ENCODE peak calls at places on chromosome 7, in six cellular contexts. One of them, this sample, is unnamed.

GRCh38 chr7:37524056-37524455 is 75.4 kb upstream of the ELMO1 start:
- DNase-seq in SK-N-SH: no peak
- DNase-seq in GM12878: no peak
- DNase-seq in HepG2: no peak
- DNase-seq in K562: no peak
- DNase-seq in H1: no peak
- DNase-seq in this sample: no peak

GRCh38 chr7:148918058-148918596 is 34.0 kb upstream of the EZH2 start:
- DNase-seq in K562: no peak
- DNase-seq in SK-N-SH: no peak
- DNase-seq in GM12878: no peak
- DNase-seq in HepG2: no peak
- DNase-seq in H1: no peak
- DNase-seq in this sample: no peak

GRCh38 chr7:135620980-135621850 is 41.1 kb upstream of the STMP1 start:
- DNase-seq in K562: peak; percentile 45
- DNase-seq in GM12878: no peak
- DNase-seq in SK-N-SH: peak; percentile 66
- DNase-seq in HepG2: peak; percentile 74
- DNase-seq in H1: no peak
- DNase-seq in this sample: peak; percentile 73

GRCh38 chr7:131546583-131547111 is 9.8 kb downstream of the PODXL start:
- DNase-seq in SK-N-SH: peak; percentile 84
- DNase-seq in HepG2: peak; percentile 46
- DNase-seq in K562: peak; percentile 93
- DNase-seq in GM12878: no peak
- DNase-seq in H1: peak; percentile 92
- DNase-seq in this sample: no peak

GRCh38 chr7:137789215-137789899 is 57.4 kb downstream of the DGKI start:
- DNase-seq in GM12878: no peak
- DNase-seq in K562: no peak
- DNase-seq in HepG2: no peak
- DNase-seq in H1: no peak
- DNase-seq in SK-N-SH: peak; percentile 27
- DNase-seq in this sample: no peak

GRCh38 chr7:3695602-3696001 is 394.6 kb downstream of the SDK1 start:
- DNase-seq in SK-N-SH: peak; percentile 33
- DNase-seq in K562: no peak
- DNase-seq in HepG2: no peak
- DNase-seq in GM12878: no peak
- DNase-seq in H1: no peak
- DNase-seq in this sample: no peak

GRCh38 chr7:152313879-152314604 is 121.8 kb downstream of the KMT2C start:
- DNase-seq in HepG2: no peak
- DNase-seq in GM12878: no peak
- DNase-seq in SK-N-SH: peak; percentile 55
- DNase-seq in H1: no peak
- DNase-seq in K562: peak; percentile 51
- DNase-seq in this sample: peak; percentile 79

GRCh38 chr7:127738859-127739258 is 86.9 kb downstream of the SND1 start:
- DNase-seq in GM12878: no peak
- DNase-seq in K562: no peak
- DNase-seq in H1: no peak
- DNase-seq in HepG2: no peak
- DNase-seq in SK-N-SH: no peak
- DNase-seq in this sample: no peak

GRCh38 chr7:149854611-149855367 is 16.6 kb downstream of the ZNF862 start:
- DNase-seq in HepG2: peak; percentile 53
- DNase-seq in SK-N-SH: peak; percentile 81
- DNase-seq in GM12878: no peak
- DNase-seq in K562: no peak
- DNase-seq in H1: peak; percentile 62
- DNase-seq in this sample: peak; percentile 36

GRCh38 chr7:22791204-22792158 is 31.2 kb downstream of the TOMM7 start:
- DNase-seq in HepG2: no peak
- DNase-seq in SK-N-SH: no peak
- DNase-seq in H1: no peak
- DNase-seq in GM12878: no peak
- DNase-seq in K562: no peak
- DNase-seq in this sample: no peak

GRCh38 chr7:15839415-15840100 is 153.1 kb upstream of the MEOX2 start:
- DNase-seq in SK-N-SH: peak; percentile 15
- DNase-seq in H1: peak; percentile 59
- DNase-seq in HepG2: no peak
- DNase-seq in GM12878: no peak
- DNase-seq in K562: no peak
- DNase-seq in this sample: no peak

GRCh38 chr7:16531682-16532081 is 5.1 kb downstream of the LRRC72 start:
- DNase-seq in HepG2: no peak
- DNase-seq in SK-N-SH: no peak
- DNase-seq in K562: no peak
- DNase-seq in H1: no peak
- DNase-seq in GM12878: no peak
- DNase-seq in this sample: no peak

GRCh38 chr7:12570148-12570528 is 382 bp upstream of the SCIN start:
- DNase-seq in SK-N-SH: peak; percentile 34
- DNase-seq in K562: no peak
- DNase-seq in HepG2: no peak
- DNase-seq in H1: no peak
- DNase-seq in GM12878: no peak
- DNase-seq in this sample: no peak

GRCh38 chr7:50556247-50556976 is 8.8 kb downstream of the DDC start:
- DNase-seq in SK-N-SH: no peak
- DNase-seq in HepG2: peak; percentile 75
- DNase-seq in H1: no peak
- DNase-seq in K562: no peak
- DNase-seq in GM12878: no peak
- DNase-seq in this sample: no peak

GRCh38 chr7:138316421-138317043 is 143.5 kb upstream of the TRIM24 start:
- DNase-seq in H1: no peak
- DNase-seq in SK-N-SH: no peak
- DNase-seq in K562: no peak
- DNase-seq in GM12878: peak; percentile 17
- DNase-seq in HepG2: peak; percentile 99
- DNase-seq in this sample: no peak

GRCh38 chr7:130853503-130854279 is 119.7 kb upstream of the KLF14 start:
- DNase-seq in K562: no peak
- DNase-seq in HepG2: peak; percentile 16
- DNase-seq in SK-N-SH: no peak
- DNase-seq in GM12878: no peak
- DNase-seq in H1: no peak
- DNase-seq in this sample: peak; percentile 96

GRCh38 chr7:22945584-22945983 is 68.3 kb downstream of the HYCC1 start:
- DNase-seq in HepG2: no peak
- DNase-seq in K562: no peak
- DNase-seq in SK-N-SH: no peak
- DNase-seq in H1: no peak
- DNase-seq in GM12878: no peak
- DNase-seq in this sample: no peak

GRCh38 chr7:128408709-128409434 is 910 bp downstream of the IMPDH1 start:
- DNase-seq in GM12878: no peak
- DNase-seq in HepG2: no peak
- DNase-seq in K562: no peak
- DNase-seq in H1: peak; percentile 63
- DNase-seq in SK-N-SH: peak; percentile 48
- DNase-seq in this sample: no peak

GRCh38 chr7:151796091-151796870 is 80.6 kb downstream of the PRKAG2 start:
- DNase-seq in SK-N-SH: no peak
- DNase-seq in H1: no peak
- DNase-seq in GM12878: no peak
- DNase-seq in HepG2: no peak
- DNase-seq in K562: no peak
- DNase-seq in this sample: peak; percentile 86

GRCh38 chr7:150755473-150756099 is 18.4 kb downstream of the GIMAP5 start:
- DNase-seq in HepG2: no peak
- DNase-seq in K562: no peak
- DNase-seq in H1: no peak
- DNase-seq in SK-N-SH: no peak
- DNase-seq in GM12878: peak; percentile 71
- DNase-seq in this sample: no peak

GRCh38 chr7:27917774-27918314 is 177.9 kb downstream of the TAX1BP1 start:
- DNase-seq in SK-N-SH: no peak
- DNase-seq in HepG2: peak; percentile 19
- DNase-seq in GM12878: no peak
- DNase-seq in H1: no peak
- DNase-seq in K562: no peak
- DNase-seq in this sample: no peak

GRCh38 chr7:10973942-10974716 is 457 bp downstream of the PHF14 start:
- DNase-seq in GM12878: no peak
- DNase-seq in HepG2: peak; percentile 12
- DNase-seq in K562: peak; percentile 47
- DNase-seq in SK-N-SH: peak; percentile 83
- DNase-seq in H1: no peak
- DNase-seq in this sample: no peak

GRCh38 chr7:16067695-16068094 is 353.6 kb downstream of the CRPPA start:
- DNase-seq in K562: no peak
- DNase-seq in H1: no peak
- DNase-seq in HepG2: no peak
- DNase-seq in SK-N-SH: no peak
- DNase-seq in GM12878: no peak
- DNase-seq in this sample: no peak

GRCh38 chr7:70696139-70696782 is 435.7 kb upstream of the GALNT17 start:
- DNase-seq in HepG2: no peak
- DNase-seq in H1: no peak
- DNase-seq in GM12878: no peak
- DNase-seq in K562: no peak
- DNase-seq in SK-N-SH: peak; percentile 44
- DNase-seq in this sample: no peak

GRCh38 chr7:70700935-70701425 is 431.0 kb upstream of the GALNT17 start:
- DNase-seq in GM12878: no peak
- DNase-seq in SK-N-SH: no peak
- DNase-seq in K562: no peak
- DNase-seq in HepG2: no peak
- DNase-seq in H1: no peak
- DNase-seq in this sample: no peak

GRCh38 chr7:70695804-70696104 is 436.2 kb upstream of the GALNT17 start:
- DNase-seq in SK-N-SH: peak; percentile 56
- DNase-seq in GM12878: no peak
- DNase-seq in HepG2: no peak
- DNase-seq in K562: no peak
- DNase-seq in H1: no peak
- DNase-seq in this sample: no peak

GRCh38 chr7:70700055-70700934 is 431.6 kb upstream of the GALNT17 start:
- DNase-seq in SK-N-SH: no peak
- DNase-seq in HepG2: no peak
- DNase-seq in GM12878: no peak
- DNase-seq in K562: no peak
- DNase-seq in H1: no peak
- DNase-seq in this sample: no peak

GRCh38 chr7:70698219-70698832 is 433.6 kb upstream of the GALNT17 start:
- DNase-seq in K562: peak; percentile 52
- DNase-seq in HepG2: peak; percentile 38
- DNase-seq in H1: no peak
- DNase-seq in SK-N-SH: peak; percentile 80
- DNase-seq in GM12878: no peak
- DNase-seq in this sample: no peak
- TF ChIP-seq SIN3A in K562: no peak
- TF ChIP-seq SIN3A in HepG2: no peak
- TF ChIP-seq SIN3A in H1: no peak
- TF ChIP-seq SIN3A in SK-N-SH: no peak
- TF ChIP-seq SIN3A in GM12878: no peak
- TF ChIP-seq SIN3A in this sample: no peak

GRCh38 chr7:43785425-43785824 is 26.9 kb downstream of the BLVRA start:
- DNase-seq in GM12878: no peak
- DNase-seq in H1: no peak
- DNase-seq in K562: no peak
- DNase-seq in SK-N-SH: no peak
- DNase-seq in HepG2: no peak
- DNase-seq in this sample: no peak
- TF ChIP-seq JUND in GM12878: no peak
- TF ChIP-seq JUND in H1: no peak
- TF ChIP-seq JUND in K562: no peak
- TF ChIP-seq JUND in SK-N-SH: peak; percentile 95
- TF ChIP-seq JUND in HepG2: no peak
- TF ChIP-seq JUND in this sample: peak; percentile 12

GRCh38 chr7:141455686-141456085 is 95.5 kb upstream of the AGK start:
- DNase-seq in GM12878: no peak
- DNase-seq in SK-N-SH: no peak
- DNase-seq in HepG2: no peak
- DNase-seq in H1: no peak
- DNase-seq in K562: no peak
- DNase-seq in this sample: no peak

GRCh38 chr7:141456298-141456697 is 94.9 kb upstream of the AGK start:
- DNase-seq in GM12878: no peak
- DNase-seq in HepG2: no peak
- DNase-seq in H1: no peak
- DNase-seq in K562: no peak
- DNase-seq in SK-N-SH: no peak
- DNase-seq in this sample: no peak

GRCh38 chr7:141454338-141454737 is 96.9 kb upstream of the AGK start:
- DNase-seq in H1: no peak
- DNase-seq in HepG2: no peak
- DNase-seq in GM12878: no peak
- DNase-seq in SK-N-SH: no peak
- DNase-seq in K562: no peak
- DNase-seq in this sample: no peak

GRCh38 chr7:141451232-141451631 is 100.0 kb upstream of the AGK start:
- DNase-seq in HepG2: no peak
- DNase-seq in GM12878: no peak
- DNase-seq in SK-N-SH: no peak
- DNase-seq in K562: no peak
- DNase-seq in H1: no peak
- DNase-seq in this sample: no peak

GRCh38 chr7:141452911-141453310 is 98.3 kb upstream of the AGK start:
- DNase-seq in H1: no peak
- DNase-seq in K562: no peak
- DNase-seq in SK-N-SH: no peak
- DNase-seq in GM12878: no peak
- DNase-seq in HepG2: no peak
- DNase-seq in this sample: no peak
- TF ChIP-seq SIN3A in H1: no peak
- TF ChIP-seq SIN3A in K562: no peak
- TF ChIP-seq SIN3A in SK-N-SH: no peak
- TF ChIP-seq SIN3A in GM12878: no peak
- TF ChIP-seq SIN3A in HepG2: no peak
- TF ChIP-seq SIN3A in this sample: no peak

GRCh38 chr7:40828686-40829085 is 693.9 kb downstream of the SUGCT start:
- DNase-seq in SK-N-SH: no peak
- DNase-seq in H1: no peak
- DNase-seq in GM12878: no peak
- DNase-seq in HepG2: no peak
- DNase-seq in K562: no peak
- DNase-seq in this sample: no peak
- TF ChIP-seq JUND in SK-N-SH: no peak
- TF ChIP-seq JUND in H1: no peak
- TF ChIP-seq JUND in GM12878: no peak
- TF ChIP-seq JUND in HepG2: no peak
- TF ChIP-seq JUND in K562: no peak
- TF ChIP-seq JUND in this sample: no peak

GRCh38 chr7:96501318-96501717 is 179.4 kb upstream of the SLC25A13 start:
- DNase-seq in H1: no peak
- DNase-seq in SK-N-SH: no peak
- DNase-seq in GM12878: no peak
- DNase-seq in HepG2: no peak
- DNase-seq in K562: no peak
- DNase-seq in this sample: no peak
- TF ChIP-seq SIN3A in H1: no peak
- TF ChIP-seq SIN3A in SK-N-SH: no peak
- TF ChIP-seq SIN3A in GM12878: no peak
- TF ChIP-seq SIN3A in HepG2: no peak
- TF ChIP-seq SIN3A in K562: no peak
- TF ChIP-seq SIN3A in this sample: no peak

GRCh38 chr7:84412161-84412969 is 217.8 kb upstream of the SEMA3A start:
- DNase-seq in SK-N-SH: no peak
- DNase-seq in H1: no peak
- DNase-seq in K562: no peak
- DNase-seq in HepG2: peak; percentile 3
- DNase-seq in GM12878: no peak
- DNase-seq in this sample: peak; percentile 83
- TF ChIP-seq JUND in SK-N-SH: peak; percentile 72
- TF ChIP-seq JUND in H1: no peak
- TF ChIP-seq JUND in K562: no peak
- TF ChIP-seq JUND in HepG2: no peak
- TF ChIP-seq JUND in GM12878: no peak
- TF ChIP-seq JUND in this sample: peak; percentile 74

This sample was measured in HCT116.